ENCODE peak calls at places on chromosomes 4 and X, in seven cellular contexts. G, V, C, O, R, Z and H are unnamed samples.

GRCh38 chr4:79134767-79135166 is 191.1 kb downstream of the NAA11 start:
- DNase-seq in G (no peak), V (no peak), C (no peak), O (no peak), R (no peak), Z (no peak), H (no peak)

GRCh38 chr4:116925900-116926457 is 159.4 kb downstream of the TRAM1L1 start:
- DNase-seq in G (peak; percentile 34), V (no peak), C (no peak), O (no peak), R (no peak), Z (no peak), H (peak; percentile 71)

GRCh38 chrX:45422216-45422925 is 221.7 kb upstream of the DIPK2B start:
- DNase-seq in G (peak; percentile 1), V (no peak), C (no peak), O (no peak), R (no peak), Z (no peak), H (no peak)

GRCh38 chrX:155611302-155611701 is 1.4 kb downstream of the TMLHE start:
- DNase-seq in G (no peak), V (no peak), C (peak; percentile 34), O (no peak), R (no peak), Z (no peak), H (no peak)

GRCh38 chr4:957231-957580 is 16.2 kb downstream of the DGKQ start:
- DNase-seq in G (no peak), V (no peak), C (no peak), O (no peak), R (no peak), Z (no peak), H (no peak)

GRCh38 chr4:57291911-57292310 is 181.7 kb upstream of the IGFBP7 start:
- DNase-seq in G (peak; percentile 3), V (no peak), C (no peak), O (no peak), R (no peak), Z (no peak), H (no peak)

GRCh38 chr4:8038702-8039251 is 99.1 kb upstream of the AFAP1 start:
- DNase-seq in G (no peak), V (no peak), C (no peak), O (no peak), R (no peak), Z (no peak), H (no peak)

GRCh38 chr4:62531250-62531649 is 1331.1 kb downstream of the ADGRL3 start:
- DNase-seq in G (no peak), V (no peak), C (no peak), O (no peak), R (no peak), Z (no peak), H (no peak)

GRCh38 chr4:74327751-74328150 is 19.5 kb downstream of the EPGN start:
- DNase-seq in G (peak; percentile 16), V (no peak), C (no peak), O (no peak), R (no peak), Z (no peak), H (no peak)

GRCh38 chr4:187798385-187798784 is 197.2 kb upstream of the ZFP42 start:
- DNase-seq in G (no peak), V (no peak), C (no peak), O (no peak), R (no peak), Z (no peak), H (no peak)

GRCh38 chrX:88881536-88881935 is 134.5 kb downstream of the CPXCR1 start:
- DNase-seq in G (no peak), V (no peak), C (no peak), O (no peak), R (no peak), Z (no peak), H (no peak)

GRCh38 chr4:18012115-18012806 is 9.3 kb downstream of the LCORL start:
- DNase-seq in G (no peak), V (no peak), C (no peak), O (no peak), R (no peak), Z (no peak), H (no peak)

GRCh38 chr4:24805036-24805435 is 9.7 kb downstream of the SOD3 start:
- DNase-seq in G (no peak), V (no peak), C (no peak), O (no peak), R (no peak), Z (no peak), H (no peak)

GRCh38 chr4:113958766-113959540 is 20.5 kb downstream of the ARSJ start:
- DNase-seq in G (peak; percentile 97), V (no peak), C (no peak), O (no peak), R (no peak), Z (no peak), H (no peak)

GRCh38 chrX:149495573-149496071 is 9.5 kb downstream of the IDS start:
- DNase-seq in G (peak; percentile 81), V (no peak), C (no peak), O (no peak), R (no peak), Z (no peak), H (no peak)

GRCh38 chrX:2875798-2876399 is 47.2 kb downstream of the GYG2 start:
- DNase-seq in G (peak; percentile 15), V (no peak), C (no peak), O (no peak), R (no peak), Z (no peak), H (no peak)

GRCh38 chr4:7095611-7096155 is 27.8 kb upstream of the GRPEL1 start:
- DNase-seq in G (no peak), V (peak; percentile 14), C (no peak), O (no peak), R (no peak), Z (no peak), H (no peak)

GRCh38 chrX:63050225-63050624 is 300.9 kb downstream of the SPIN4 start:
- DNase-seq in G (no peak), V (no peak), C (no peak), O (no peak), R (no peak), Z (no peak), H (no peak)

GRCh38 chrX:18596096-18596495 is 75.8 kb downstream of the RS1 start:
- DNase-seq in G (no peak), V (no peak), C (no peak), O (no peak), R (no peak), Z (no peak), H (no peak)

GRCh38 chr4:42360158-42360557 is 37.1 kb upstream of the SHISA3 start:
- DNase-seq in G (no peak), V (no peak), C (no peak), O (no peak), R (no peak), Z (no peak), H (no peak)

GRCh38 chr4:95129036-95129435 is 371.3 kb downstream of the BMPR1B start:
- DNase-seq in G (peak; percentile 76), V (no peak), C (no peak), O (no peak), R (no peak), Z (no peak), H (no peak)

GRCh38 chr4:95120456-95120855 is 362.7 kb downstream of the BMPR1B start:
- DNase-seq in G (no peak), V (no peak), C (no peak), O (no peak), R (no peak), Z (no peak), H (no peak)

GRCh38 chr4:95122001-95122400 is 364.2 kb downstream of the BMPR1B start:
- DNase-seq in G (no peak), V (no peak), C (no peak), O (no peak), R (no peak), Z (no peak), H (no peak)

GRCh38 chr4:95129708-95130343 is 372.1 kb downstream of the BMPR1B start:
- DNase-seq in G (peak; percentile 99), V (no peak), C (no peak), O (no peak), R (no peak), Z (peak; percentile 27), H (no peak)

DNA sequence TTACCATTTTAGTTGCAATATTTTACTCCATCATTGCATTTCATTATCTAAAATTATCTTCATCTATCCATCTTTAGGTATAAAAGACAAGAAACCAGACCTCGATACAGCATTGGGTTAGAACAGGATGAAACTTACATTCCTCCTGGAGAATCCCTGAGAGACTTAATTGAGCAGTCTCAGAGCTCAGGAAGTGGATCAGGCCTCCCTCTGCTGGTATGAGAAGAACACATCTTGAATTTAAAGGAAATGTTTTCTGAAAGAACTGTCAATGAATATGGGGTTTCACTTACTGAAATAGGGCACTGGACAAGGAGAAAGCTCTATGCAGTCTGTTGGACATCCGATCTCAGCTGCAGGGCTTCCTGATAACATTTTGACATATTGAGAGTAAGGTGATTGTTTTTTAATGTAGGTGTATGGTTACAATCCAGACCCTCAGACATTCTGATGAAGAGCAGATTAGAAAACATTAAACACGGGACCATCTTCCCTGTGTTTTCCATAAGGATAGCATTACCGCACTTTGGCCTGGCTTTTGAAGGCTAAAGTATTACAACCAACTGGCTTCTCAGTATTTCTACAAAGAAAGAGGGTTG is 367.2 kb downstream of the BMPR1B start:
- DNase-seq in G (peak; percentile 81), V (no peak), C (no peak), O (no peak), R (no peak), Z (peak; percentile 10), H (no peak)
- TF ChIP-seq CTCF in G (peak; percentile 62), V (peak; percentile 46), C (no peak), O (peak; percentile 64), R (peak; percentile 38), Z (peak; percentile 24), H (peak; percentile 82)

GRCh38 chr4:185471235-185472062 is at the start of gene CCDC110:
- DNase-seq in G (peak; percentile 95), V (peak; percentile 82), C (peak; percentile 58), O (peak; percentile 94), R (peak; percentile 96), Z (peak; percentile 97), H (peak; percentile 93)
- TF ChIP-seq CTCF in G (peak; percentile 50), V (peak; percentile 50), C (peak; percentile 42), O (peak; percentile 76), R (peak; percentile 69), Z (peak; percentile 72), H (peak; percentile 79)

GRCh38 chr4:33390977-33391376 is 2670.8 kb downstream of the PCDH7 start:
- DNase-seq in G (no peak), V (no peak), C (no peak), O (no peak), R (no peak), Z (no peak), H (no peak)

GRCh38 chr4:33381806-33382205 is 2661.6 kb downstream of the PCDH7 start:
- DNase-seq in G (no peak), V (no peak), C (no peak), O (no peak), R (no peak), Z (no peak), H (no peak)

DNA sequence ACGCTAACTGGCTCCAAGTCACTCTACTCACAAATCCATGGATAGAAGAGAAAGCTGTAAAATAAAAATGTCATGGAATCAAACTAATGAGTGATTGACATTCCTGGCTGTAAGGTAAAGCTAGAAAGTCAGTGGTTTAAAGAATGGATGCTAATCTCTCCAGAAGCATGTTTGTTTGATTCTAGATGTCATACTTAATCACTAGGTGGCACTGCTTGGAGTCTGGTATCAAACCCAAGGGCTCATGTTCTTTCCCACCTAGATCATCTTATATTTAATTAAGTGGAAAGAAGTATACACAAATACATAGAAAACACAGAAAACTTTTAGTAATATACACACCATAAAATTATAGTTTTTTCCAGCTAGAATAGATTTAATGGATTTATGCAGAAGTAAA is 2666.6 kb downstream of the PCDH7 start:
- DNase-seq in G (no peak), V (no peak), C (no peak), O (no peak), R (no peak), Z (no peak), H (no peak)
- TF ChIP-seq CTCF in G (no peak), V (no peak), C (no peak), O (no peak), R (peak; percentile 21), Z (no peak), H (no peak)

GRCh38 chrX:48969471-48969870 is 2.2 kb downstream of the KCND1 start:
- DNase-seq in G (no peak), V (no peak), C (no peak), O (no peak), R (no peak), Z (no peak), H (no peak)
- TF ChIP-seq CTCF in G (no peak), V (no peak), C (no peak), O (no peak), R (no peak), Z (no peak), H (no peak)